ENCODE peak calls at places on chromosomes 5 and 9, in seven cellular contexts. E, B, V, I, X, T and Y are unnamed samples.

GRCh38 chr5:42768106-42768504 is 11.5 kb downstream of the CCDC152 start:
- DNase-seq in B (no peak), I (no peak), E (no peak), V (no peak), T (no peak), X (no peak), Y (no peak)

GRCh38 chr5:148794729-148795590 is 31.5 kb upstream of the ADRB2 start:
- DNase-seq in X (no peak), T (no peak), E (no peak), B (no peak), V (no peak), I (no peak), Y (no peak)

GRCh38 chr9:93288891-93289883 is 105.2 kb downstream of the WNK2 start:
- DNase-seq in B (no peak), X (no peak), I (peak; percentile 79), E (no peak), T (no peak), V (no peak), Y (no peak)

GRCh38 chr9:120742951-120743416 is 28.7 kb upstream of the MEGF9 start:
- DNase-seq in B (peak; percentile 30), T (peak; percentile 60), V (peak; percentile 20), X (peak; percentile 47), E (no peak), I (peak; percentile 70), Y (no peak)

GRCh38 chr5:93791520-93791972 is 50.1 kb upstream of the POU5F2 start:
- DNase-seq in V (no peak), B (no peak), E (no peak), I (peak; percentile 14), T (no peak), X (no peak), Y (no peak)

GRCh38 chr5:6731465-6732237 is 18.4 kb downstream of the TENT4A start:
- DNase-seq in B (no peak), X (no peak), T (peak; percentile 32), E (no peak), V (no peak), I (no peak), Y (no peak)

GRCh38 chr9:127336708-127337352 is 60.1 kb upstream of the SLC2A8 start:
- DNase-seq in X (no peak), E (peak; percentile 81), T (no peak), I (peak; percentile 16), B (no peak), V (peak; percentile 64), Y (peak; percentile 19)

GRCh38 chr5:123138774-123139173 is 49.7 kb downstream of the PRDM6 start:
- DNase-seq in I (no peak), B (no peak), V (no peak), T (no peak), X (no peak), E (no peak), Y (no peak)

GRCh38 chr5:114007678-114008077 is 354.2 kb upstream of the KCNN2 start:
- DNase-seq in B (no peak), V (no peak), X (no peak), I (no peak), T (no peak), E (no peak), Y (no peak)

GRCh38 chr5:115417076-115417475 is 120.6 kb upstream of the CCDC112 start:
- DNase-seq in V (no peak), B (no peak), I (no peak), E (no peak), X (no peak), T (no peak), Y (no peak)

GRCh38 chr9:122051401-122052346 is 41.4 kb downstream of the TTLL11 start:
- DNase-seq in I (no peak), T (no peak), X (peak; percentile 38), V (no peak), B (no peak), E (no peak), Y (no peak)

GRCh38 chr5:137186759-137187461 is 312.2 kb downstream of the SPOCK1 start:
- DNase-seq in X (no peak), T (no peak), I (no peak), E (peak; percentile 40), V (no peak), B (peak; percentile 27), Y (no peak)

GRCh38 chr9:133999866-134000265 is 7.7 kb upstream of the VAV2 start:
- DNase-seq in X (no peak), T (no peak), E (no peak), B (no peak), V (no peak), I (no peak), Y (no peak)

GRCh38 chr9:113222482-113222841 is 1.1 kb downstream of the SLC31A1 start:
- DNase-seq in E (no peak), V (peak; percentile 53), T (no peak), X (peak; percentile 77), B (peak; percentile 1), I (peak; percentile 74), Y (no peak)

GRCh38 chr5:171342362-171343111 is 33.5 kb downstream of the TLX3 start:
- DNase-seq in B (peak; percentile 73), V (peak; percentile 68), I (peak; percentile 52), T (peak; percentile 80), E (peak; percentile 43), X (peak; percentile 60), Y (peak; percentile 60)

GRCh38 chr9:137198051-137198747 is 2.3 kb downstream of the TPRN start:
- DNase-seq in E (no peak), X (no peak), T (no peak), B (no peak), V (peak; percentile 85), I (no peak), Y (peak; percentile 82)

GRCh38 chr9:124574944-124575343 is 67.7 kb upstream of the NR5A1 start:
- DNase-seq in E (no peak), V (no peak), B (no peak), X (no peak), T (no peak), I (peak; percentile 35), Y (no peak)

GRCh38 chr5:172728481-172729241 is 42.3 kb downstream of the DUSP1 start:
- DNase-seq in B (no peak), I (no peak), T (no peak), X (no peak), V (no peak), E (no peak), Y (no peak)

GRCh38 chr5:172729588-172729987 is 41.4 kb downstream of the DUSP1 start:
- DNase-seq in I (no peak), X (no peak), V (no peak), E (no peak), T (no peak), B (no peak), Y (no peak)

GRCh38 chr5:172725785-172726184 is 45.2 kb downstream of the DUSP1 start:
- DNase-seq in B (no peak), T (no peak), V (no peak), E (no peak), X (no peak), I (no peak), Y (no peak)

GRCh38 chr5:172726966-172727365 is 44.0 kb downstream of the DUSP1 start:
- DNase-seq in T (no peak), I (no peak), B (no peak), V (no peak), X (no peak), E (no peak), Y (no peak)

GRCh38 chr5:172727551-172727950 is 43.4 kb downstream of the DUSP1 start:
- DNase-seq in B (no peak), I (no peak), E (no peak), X (no peak), V (no peak), T (no peak), Y (no peak)
- H3K4me1 ChIP-seq in B (no peaks in the 10 kb centered on the region), I (peaks cover 82% of the 10 kb centered on the region), E (peaks cover 19% of the 10 kb centered on the region), X (peaks cover 6% of the 10 kb centered on the region), V (no peaks in the 10 kb centered on the region), T (no peaks in the 10 kb centered on the region), Y (peaks cover 15% of the 10 kb centered on the region)

DNA sequence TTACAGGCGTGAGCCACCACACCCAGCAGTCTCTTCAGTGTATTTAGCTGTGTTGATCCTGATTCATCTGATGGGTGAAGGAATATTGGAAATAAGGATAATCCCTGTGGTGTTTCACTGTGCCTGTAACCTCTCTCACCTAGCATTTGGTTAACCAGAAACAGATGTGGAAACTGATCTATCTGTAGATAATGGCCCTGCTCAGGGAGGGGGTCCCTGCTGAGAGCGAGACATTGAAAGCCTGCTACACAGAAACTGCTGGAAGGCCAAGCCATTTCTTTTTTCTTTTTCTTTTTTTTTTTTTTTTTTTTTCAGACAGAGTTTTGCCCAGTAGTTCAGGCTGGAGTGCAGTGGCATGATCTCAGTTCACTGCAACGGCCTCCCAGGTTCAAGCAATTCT is 28.4 kb downstream of the QRFP start:
- DNase-seq in B (no peak), I (no peak), T (no peak), X (peak; percentile 61), E (no peak), V (no peak), Y (no peak)
- H3K36me3 ChIP-seq in B (peaks cover 37% of the 10 kb centered on the region), I (peaks cover 26% of the 10 kb centered on the region), T (no peaks in the 10 kb centered on the region), X (peaks cover 47% of the 10 kb centered on the region), E (peaks cover 25% of the 10 kb centered on the region), V (peaks cover 4% of the 10 kb centered on the region), Y (peaks cover 8% of the 10 kb centered on the region)

GRCh38 chr5:138725885-138726457 is 27.3 kb upstream of the CTNNA1 start:
- DNase-seq in E (no peak), V (no peak), X (no peak), B (no peak), T (peak; percentile 68), I (peak; percentile 90), Y (peak; percentile 66)

GRCh38 chr5:138724470-138725146 is 28.6 kb upstream of the CTNNA1 start:
- DNase-seq in X (no peak), T (no peak), I (no peak), B (no peak), E (peak; percentile 28), V (no peak), Y (peak; percentile 79)

GRCh38 chr5:138726848-138727247 is 26.4 kb upstream of the CTNNA1 start:
- DNase-seq in I (no peak), V (no peak), E (no peak), T (no peak), B (no peak), X (no peak), Y (no peak)

GRCh38 chr5:138722518-138722917 is 30.7 kb upstream of the CTNNA1 start:
- DNase-seq in T (no peak), I (no peak), B (no peak), X (no peak), E (no peak), V (peak; percentile 6), Y (peak; percentile 77)

DNA sequence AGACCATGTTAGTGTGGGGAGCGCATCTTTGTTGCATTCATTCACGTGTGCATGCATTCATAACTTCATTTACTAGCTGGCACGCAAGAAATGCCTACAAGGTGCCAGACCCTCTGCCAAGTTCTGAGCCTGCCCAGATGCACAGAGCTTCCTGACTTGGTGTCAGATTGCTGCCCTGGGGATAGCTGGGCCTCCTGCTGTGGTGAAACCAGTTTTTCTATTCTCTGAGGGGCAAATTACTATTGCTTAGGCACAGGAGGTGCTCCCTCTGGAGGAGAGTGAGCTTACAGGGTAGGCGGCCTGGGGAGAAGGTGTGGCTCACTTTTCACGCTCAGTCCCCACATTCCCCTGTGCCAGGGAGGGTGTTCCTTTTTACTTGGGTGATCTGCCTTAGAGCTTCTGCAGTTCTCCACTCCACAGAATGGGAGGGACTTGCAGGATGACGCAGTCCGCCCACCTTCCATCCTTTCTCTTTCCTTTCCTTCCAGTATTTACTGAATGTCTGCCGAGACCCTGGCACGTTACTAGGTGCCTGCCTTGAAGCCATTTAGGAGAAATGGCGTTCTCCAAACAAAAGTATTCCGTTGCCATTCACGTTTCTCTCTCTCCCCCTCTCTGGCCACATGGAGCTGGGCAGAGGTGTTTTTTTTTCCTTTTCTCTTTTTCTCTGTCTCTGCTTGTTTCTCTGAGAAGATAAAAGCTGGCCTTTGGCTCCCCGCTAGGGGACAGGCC is 27.9 kb upstream of the CTNNA1 start:
- DNase-seq in E (no peak), X (peak; percentile 32), V (no peak), T (peak; percentile 66), I (peak; percentile 57), B (peak; percentile 37), Y (peak; percentile 90)
- TF ChIP-seq CTCF in E (no peak), X (peak; percentile 50), V (no peak), T (peak; percentile 35), I (peak; percentile 68), B (peak; percentile 50), Y (peak; percentile 63)

GRCh38 chr9:16888594-16888993 is 18.1 kb upstream of the BNC2 start:
- DNase-seq in I (no peak), B (no peak), X (no peak), T (no peak), E (no peak), V (no peak), Y (no peak)
- H3K4me1 ChIP-seq in I (no peaks in the 10 kb centered on the region), B (no peaks in the 10 kb centered on the region), X (no peaks in the 10 kb centered on the region), T (no peaks in the 10 kb centered on the region), E (no peaks in the 10 kb centered on the region), V (no peaks in the 10 kb centered on the region), Y (no peaks in the 10 kb centered on the region)